ENCODE peak calls at places on chromosomes 13 and 19, in four cellular contexts. One of them, this sample, is unnamed.

GRCh38 chr13:24220086-24220703 is 59.7 kb downstream of the SPATA13 start:
- DNase-seq in occipital lobe: no peak
- DNase-seq in ELR: peak; percentile 89
- DNase-seq in activated CD4-positive, alpha-beta T cell treated with anti-CD3 and anti-CD28 coated beads, Interleukin-2, amount 50 U/mL, for 1 hour: peak; percentile 30
- DNase-seq in this sample: peak; percentile 92

GRCh38 chr19:15038304-15038703 is 11.0 kb upstream of the CASP14 start:
- DNase-seq in activated CD4-positive, alpha-beta T cell treated with anti-CD3 and anti-CD28 coated beads, Interleukin-2, amount 50 U/mL, for 1 hour: no peak
- DNase-seq in occipital lobe: no peak
- DNase-seq in ELR: no peak
- DNase-seq in this sample: no peak

GRCh38 chr19:3463959-3464796 is 16.1 kb downstream of the SMIM24 start:
- DNase-seq in occipital lobe: no peak
- DNase-seq in ELR: no peak
- DNase-seq in activated CD4-positive, alpha-beta T cell treated with anti-CD3 and anti-CD28 coated beads, Interleukin-2, amount 50 U/mL, for 1 hour: no peak
- DNase-seq in this sample: no peak

GRCh38 chr19:3253270-3253669 is 28.8 kb downstream of the CELF5 start:
- DNase-seq in activated CD4-positive, alpha-beta T cell treated with anti-CD3 and anti-CD28 coated beads, Interleukin-2, amount 50 U/mL, for 1 hour: no peak
- DNase-seq in occipital lobe: no peak
- DNase-seq in ELR: peak; percentile 38
- DNase-seq in this sample: no peak

GRCh38 chr13:20714563-20715339 is 11.3 kb downstream of the IL17D start:
- DNase-seq in activated CD4-positive, alpha-beta T cell treated with anti-CD3 and anti-CD28 coated beads, Interleukin-2, amount 50 U/mL, for 1 hour: no peak
- DNase-seq in occipital lobe: no peak
- DNase-seq in ELR: no peak
- DNase-seq in this sample: peak; percentile 88

GRCh38 chr13:111119966-111120365 is 4.9 kb downstream of the ARHGEF7 start:
- DNase-seq in occipital lobe: no peak
- DNase-seq in activated CD4-positive, alpha-beta T cell treated with anti-CD3 and anti-CD28 coated beads, Interleukin-2, amount 50 U/mL, for 1 hour: no peak
- DNase-seq in ELR: no peak
- DNase-seq in this sample: no peak

GRCh38 chr19:9808855-9809646 is 9.8 kb downstream of the FBXL12 start:
- DNase-seq in occipital lobe: no peak
- DNase-seq in ELR: no peak
- DNase-seq in activated CD4-positive, alpha-beta T cell treated with anti-CD3 and anti-CD28 coated beads, Interleukin-2, amount 50 U/mL, for 1 hour: peak; percentile 24
- DNase-seq in this sample: no peak

GRCh38 chr13:85930108-85930507 is 130.9 kb upstream of the SLITRK6 start:
- DNase-seq in activated CD4-positive, alpha-beta T cell treated with anti-CD3 and anti-CD28 coated beads, Interleukin-2, amount 50 U/mL, for 1 hour: no peak
- DNase-seq in occipital lobe: no peak
- DNase-seq in ELR: no peak
- DNase-seq in this sample: no peak

GRCh38 chr19:53595510-53595867 is 36.3 kb upstream of the DPRX start:
- DNase-seq in activated CD4-positive, alpha-beta T cell treated with anti-CD3 and anti-CD28 coated beads, Interleukin-2, amount 50 U/mL, for 1 hour: no peak
- DNase-seq in ELR: no peak
- DNase-seq in occipital lobe: no peak
- DNase-seq in this sample: no peak

GRCh38 chr19:55113570-55114039 is 3.8 kb downstream of the PPP1R12C start:
- DNase-seq in activated CD4-positive, alpha-beta T cell treated with anti-CD3 and anti-CD28 coated beads, Interleukin-2, amount 50 U/mL, for 1 hour: no peak
- DNase-seq in occipital lobe: peak; percentile 9
- DNase-seq in ELR: peak; percentile 79
- DNase-seq in this sample: peak; percentile 96

GRCh38 chr13:78022164-78022877 is 103.7 kb upstream of the EDNRB start:
- DNase-seq in ELR: peak; percentile 88
- DNase-seq in occipital lobe: no peak
- DNase-seq in activated CD4-positive, alpha-beta T cell treated with anti-CD3 and anti-CD28 coated beads, Interleukin-2, amount 50 U/mL, for 1 hour: peak; percentile 1
- DNase-seq in this sample: peak; percentile 65

This sample was measured in GM23248.